ENCODE peak calls at places on chromosomes 5 and 9, in five cellular contexts. V is IMR-90, O is A549, A is GM12878, M is K562. J is an unnamed sample.

GRCh38 chr5:56126487-56127179 is 106.5 kb downstream of the ANKRD55 start:
- DNase-seq in M (no peak), O (no peak), V (peak; percentile 86), A (no peak), J (peak; percentile 55)

GRCh38 chr5:63085551-63085950 is 506.9 kb downstream of the LRRC70 start:
- DNase-seq in O (no peak), M (no peak), V (no peak), A (no peak), J (peak; percentile 11)

GRCh38 chr5:5591567-5591966 is 169.1 kb downstream of the ICE1 start:
- DNase-seq in V (no peak), M (no peak), O (no peak), A (no peak), J (no peak)

GRCh38 chr5:157464518-157465171 is 4.6 kb downstream of the NIPAL4 start:
- DNase-seq in A (peak; percentile 28), M (peak; percentile 56), O (peak; percentile 69), V (peak; percentile 90), J (no peak)

GRCh38 chr5:172765766-172766286 is 5.2 kb downstream of the DUSP1 start:
- DNase-seq in M (no peak), A (no peak), V (peak; percentile 94), O (no peak), J (no peak)

GRCh38 chr9:131405858-131406566 is 12.1 kb downstream of the PRRC2B start:
- DNase-seq in A (no peak), M (no peak), V (no peak), O (no peak), J (no peak)

GRCh38 chr5:124748687-124749594 is 2.5 kb upstream of the ZNF608 start:
- DNase-seq in M (peak; percentile 19), O (peak; percentile 93), V (peak; percentile 91), A (peak; percentile 86), J (peak; percentile 80)

GRCh38 chr9:134693641-134694367 is 52.2 kb downstream of the COL5A1 start:
- DNase-seq in A (no peak), V (no peak), O (no peak), M (no peak), J (no peak)

GRCh38 chr9:19087601-19088000 is 15.1 kb downstream of the HAUS6 start:
- DNase-seq in V (peak; percentile 59), A (no peak), M (peak; percentile 7), O (no peak), J (no peak)

GRCh38 chr5:33370135-33370472 is 70.7 kb upstream of the TARS1 start:
- DNase-seq in M (no peak), V (peak; percentile 99), A (no peak), O (no peak), J (no peak)

GRCh38 chr5:7415123-7415522 is 19.2 kb downstream of the ADCY2 start:
- DNase-seq in M (no peak), O (no peak), V (no peak), A (no peak), J (no peak)

GRCh38 chr5:155259648-155260047 is 246.1 kb downstream of the KIF4B start:
- DNase-seq in M (no peak), O (no peak), A (no peak), V (no peak), J (no peak)

GRCh38 chr5:11483630-11484029 is 420.6 kb downstream of the CTNND2 start:
- DNase-seq in V (no peak), O (no peak), A (no peak), M (no peak), J (no peak)

GRCh38 chr9:133351908-133352634 is 4.1 kb downstream of the RPL7A start:
- DNase-seq in V (peak; percentile 60), O (peak; percentile 72), A (no peak), M (peak; percentile 88), J (peak; percentile 71)

DNA sequence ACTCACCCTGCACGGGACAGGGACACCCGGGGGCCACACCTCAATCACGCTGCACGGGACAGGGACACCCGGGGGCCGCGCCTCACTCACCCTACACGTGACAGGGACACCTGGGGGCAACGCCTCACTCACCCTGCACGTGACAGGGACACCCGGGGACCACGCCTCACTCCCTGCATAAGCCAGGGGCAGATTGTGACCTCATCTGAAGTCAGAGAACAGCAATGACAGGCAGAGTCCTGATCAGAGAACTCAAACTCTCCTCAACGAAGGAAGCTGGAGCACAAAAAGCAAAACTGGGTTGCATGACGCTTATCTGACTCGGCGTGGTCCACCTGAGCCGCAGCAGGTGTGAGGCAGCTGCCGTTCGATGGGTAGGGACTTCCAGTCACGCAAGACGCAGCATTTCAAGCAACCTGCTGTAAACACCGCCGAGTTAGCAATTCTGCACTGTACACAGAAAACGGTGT is 3.2 kb downstream of the TERT start:
- DNase-seq in O (no peak), M (no peak), A (no peak), V (no peak), J (no peak)
- TF ChIP-seq RCOR1 in O (no peak), M (no peak), A (no peak), V (no peak), J (no peak)

GRCh38 chr9:14106699-14107098 is 207.2 kb downstream of the NFIB start:
- DNase-seq in A (no peak), O (no peak), M (no peak), V (no peak), J (no peak)
- TF ChIP-seq RCOR1 in A (no peak), O (no peak), M (no peak), V (no peak), J (no peak)

DNA sequence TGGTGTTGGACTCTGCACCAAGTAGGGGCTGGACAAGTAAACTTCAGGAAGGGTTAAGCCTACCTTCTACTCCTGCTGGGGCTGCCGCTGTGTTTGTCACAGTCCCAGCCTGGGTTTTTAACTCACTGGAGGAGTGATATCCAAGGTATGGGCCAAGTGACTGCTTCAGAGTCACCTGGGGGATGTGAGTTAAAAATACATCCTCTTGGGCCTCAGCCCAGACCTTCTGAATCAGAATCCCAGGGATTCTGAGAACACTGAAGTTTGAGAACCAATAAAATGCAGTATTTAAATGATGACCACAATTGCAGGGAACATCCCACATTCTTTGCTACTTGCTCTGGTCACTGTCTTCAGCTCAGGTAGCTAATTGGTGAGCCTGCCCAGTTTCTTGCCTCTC is 95.1 kb upstream of the DNAH5 start:
- DNase-seq in O (peak; percentile 31), M (no peak), A (no peak), V (peak; percentile 84), J (no peak)
- TF ChIP-seq RCOR1 in O (no peak), M (no peak), A (no peak), V (no peak), J (no peak)

GRCh38 chr9:63859475-63860215 is 1425.4 kb downstream of the FOXD4L5 start:
- DNase-seq in V (no peak), M (peak; percentile 79), O (peak; percentile 30), A (no peak), J (peak; percentile 86)
- TF ChIP-seq RCOR1 in V (no peak), M (no peak), O (no peak), A (no peak), J (no peak)

GRCh38 chr9:93107151-93107824 is 11.3 kb downstream of the CARD19 start:
- DNase-seq in M (no peak), V (no peak), O (no peak), A (no peak), J (no peak)
- TF ChIP-seq RCOR1 in M (no peak), V (no peak), O (no peak), A (no peak), J (no peak)

GRCh38 chr9:35935261-35935660 is 22.7 kb downstream of the OR2S2 start:
- DNase-seq in M (no peak), V (peak; percentile 84), O (no peak), A (no peak), J (no peak)
- TF ChIP-seq RCOR1 in M (no peak), V (no peak), O (no peak), A (no peak), J (no peak)

GRCh38 chr9:92641092-92641809 is 28.7 kb downstream of the IPPK start:
- DNase-seq in M (no peak), O (no peak), V (no peak), A (no peak), J (no peak)

GRCh38 chr9:92642599-92642998 is 27.3 kb downstream of the IPPK start:
- DNase-seq in A (no peak), V (no peak), O (no peak), M (no peak), J (no peak)

GRCh38 chr9:92645041-92645440 is 24.9 kb downstream of the IPPK start:
- DNase-seq in A (no peak), V (no peak), M (no peak), O (no peak), J (no peak)

GRCh38 chr9:92642041-92642451 is 27.9 kb downstream of the IPPK start:
- DNase-seq in V (no peak), M (no peak), O (no peak), A (no peak), J (no peak)

GRCh38 chr9:92644278-92644677 is 25.7 kb downstream of the IPPK start:
- DNase-seq in M (no peak), A (no peak), V (no peak), O (no peak), J (no peak)
- TF ChIP-seq RCOR1 in M (no peak), A (no peak), V (no peak), O (no peak), J (no peak)

GRCh38 chr5:16428359-16428758 is 37.2 kb downstream of the ZNF622 start:
- DNase-seq in A (no peak), M (no peak), O (no peak), V (no peak), J (no peak)

GRCh38 chr5:16430349-16431089 is 35.1 kb downstream of the ZNF622 start:
- DNase-seq in O (no peak), V (no peak), M (peak; percentile 47), A (no peak), J (no peak)

GRCh38 chr5:16427572-16427971 is 38.0 kb downstream of the ZNF622 start:
- DNase-seq in M (no peak), O (no peak), A (no peak), V (no peak), J (no peak)

GRCh38 chr5:16431482-16431881 is 34.1 kb downstream of the ZNF622 start:
- DNase-seq in V (no peak), O (no peak), M (no peak), A (no peak), J (no peak)
- TF ChIP-seq RCOR1 in V (no peak), O (no peak), M (no peak), A (no peak), J (no peak)

GRCh38 chr9:129682381-129682780 is 16.9 kb downstream of the PRRX2 start:
- DNase-seq in V (no peak), O (no peak), A (no peak), M (peak; percentile 65), J (no peak)
- TF ChIP-seq RCOR1 in V (no peak), O (no peak), A (no peak), M (no peak), J (no peak)

J was measured in SK-N-SH.